ENCODE peak calls at places on chromosomes 4 and X, in nine cellular contexts. Z is mucosa of descending colon; B is cardiac muscle cell; M is stimulated activated CD8-positive, alpha-beta memory T cell treated with anti-CD3 and anti-CD28 coated beads, Interleukin-4, amount 100 ng/mL, for 48 hours; H is CD8-positive, alpha-beta T cell; A is germinal center; P is NCI-H1105; J is left cardiac atrium; K is HTR-8/SVneo. Y is an unnamed sample.

GRCh38 chrX:38701073-38701472 is 100.2 kb upstream of the MID1IP1 start:
- DNase-seq in Z (no peak), B (peak; percentile 28), M (no peak), H (no peak), A (no peak), P (no peak), J (no peak), K (no peak), Y (no peak)

GRCh38 chr4:138851626-138852443 is 163.7 kb upstream of the NOCT start:
- DNase-seq in Z (no peak), B (no peak), M (no peak), H (no peak), A (no peak), P (peak; percentile 41), J (no peak), K (no peak), Y (no peak)

GRCh38 chrX:40174594-40175415 is 77.0 kb upstream of the BCOR start:
- DNase-seq in Z (peak; percentile 54), B (peak; percentile 75), M (peak; percentile 66), H (no peak), A (no peak), P (peak; percentile 53), J (peak; percentile 70), K (no peak), Y (peak; percentile 54)

GRCh38 chr4:22062676-22063075 is 114.1 kb upstream of the KCNIP4 start:
- DNase-seq in Z (no peak), B (no peak), M (no peak), H (no peak), A (no peak), P (no peak), J (no peak), K (no peak), Y (no peak)

GRCh38 chr4:157664726-157665125 is 444.2 kb downstream of the GRIA2 start:
- DNase-seq in Z (no peak), B (peak; percentile 43), M (no peak), H (no peak), A (no peak), P (no peak), J (no peak), K (peak; percentile 5), Y (no peak)

GRCh38 chrX:16552546-16552945 is 97.4 kb upstream of the S100G start:
- DNase-seq in Z (no peak), B (peak; percentile 1), M (no peak), H (no peak), A (no peak), P (no peak), J (no peak), K (peak; percentile 24), Y (no peak)

GRCh38 chr4:113349400-113349799 is 299.9 kb downstream of the ANK2 start:
- DNase-seq in Z (no peak), B (no peak), M (no peak), H (no peak), A (no peak), P (no peak), J (no peak), K (no peak), Y (no peak)

GRCh38 chrX:1322393-1322792 is 14.2 kb upstream of the IL3RA start:
- DNase-seq in Z (no peak), B (no peak), M (peak; percentile 79), H (no peak), A (no peak), P (no peak), J (no peak), K (no peak), Y (no peak)

GRCh38 chr4:121308328-121308663 is 72.5 kb downstream of the QRFPR start:
- DNase-seq in Z (no peak), B (peak; percentile 6), M (no peak), H (no peak), A (no peak), P (no peak), J (no peak), K (no peak), Y (no peak)

GRCh38 chr4:724131-724530 is 18.5 kb downstream of the PCGF3 start:
- DNase-seq in Z (peak; percentile 73), B (no peak), M (no peak), H (no peak), A (no peak), P (no peak), J (no peak), K (no peak), Y (no peak)

GRCh38 chr4:107854326-107855030 is 29.7 kb downstream of the SGMS2 start:
- DNase-seq in Z (no peak), B (peak; percentile 73), M (no peak), H (no peak), A (no peak), P (no peak), J (no peak), K (no peak), Y (no peak)

GRCh38 chr4:8540586-8540985 is 39.6 kb upstream of the GPR78 start:
- DNase-seq in Z (no peak), B (no peak), M (no peak), H (no peak), A (no peak), P (no peak), J (no peak), K (no peak), Y (no peak)

GRCh38 chr4:79917246-79917645 is 155.8 kb downstream of the ANTXR2 start:
- DNase-seq in Z (peak; percentile 64), B (peak; percentile 67), M (peak; percentile 54), H (peak; percentile 9), A (peak; percentile 11), P (no peak), J (peak; percentile 31), K (peak; percentile 2), Y (peak; percentile 22)

GRCh38 chrX:154458116-154458953 is at the start of gene PLXNA3:
- DNase-seq in Z (peak; percentile 57), B (peak; percentile 50), M (peak; percentile 68), H (peak; percentile 62), A (peak; percentile 66), P (peak; percentile 64), J (peak; percentile 57), K (peak; percentile 21), Y (peak; percentile 33)

GRCh38 chr4:154205471-154205870 is 286.1 kb downstream of the DCHS2 start:
- DNase-seq in Z (no peak), B (no peak), M (no peak), H (no peak), A (no peak), P (no peak), J (no peak), K (no peak), Y (no peak)

GRCh38 chr4:61173799-61174198 is 26.3 kb upstream of the ADGRL3 start:
- DNase-seq in Z (no peak), B (no peak), M (no peak), H (no peak), A (no peak), P (no peak), J (no peak), K (no peak), Y (no peak)

GRCh38 chr4:107512549-107512948 is 207.5 kb downstream of the PAPSS1 start:
- DNase-seq in Z (no peak), B (no peak), M (no peak), H (no peak), A (no peak), P (no peak), J (no peak), K (no peak), Y (no peak)

GRCh38 chr4:61877893-61878292 is 677.8 kb downstream of the ADGRL3 start:
- DNase-seq in Z (no peak), B (peak; percentile 0), M (no peak), H (no peak), A (no peak), P (no peak), J (no peak), K (no peak), Y (no peak)

GRCh38 chrX:115642895-115643530 is 82.0 kb downstream of the PLS3 start:
- DNase-seq in Z (peak; percentile 57), B (peak; percentile 72), M (peak; percentile 28), H (no peak), A (peak; percentile 16), P (no peak), J (no peak), K (peak; percentile 4), Y (peak; percentile 62)